ENCODE peak calls at places on chromosome 18, in six cellular contexts. One of them, this sample, is unnamed.

GRCh38 chr18:43484710-43485109 is 207.4 kb upstream of the SYT4 start:
- DNase-seq in A549: no peak
- DNase-seq in K562: no peak
- DNase-seq in IMR-90: no peak
- DNase-seq in HepG2: peak
- DNase-seq in GM12878: no peak
- DNase-seq in this sample: no peak

GRCh38 chr18:52694804-52695203 is 354.8 kb downstream of the DCC start:
- DNase-seq in A549: peak
- DNase-seq in K562: peak
- DNase-seq in IMR-90: no peak
- DNase-seq in HepG2: no peak
- DNase-seq in GM12878: no peak
- DNase-seq in this sample: no peak

GRCh38 chr18:6414118-6414722 is 491 bp downstream of the L3MBTL4 start:
- DNase-seq in A549: no peak
- DNase-seq in K562: no peak
- DNase-seq in IMR-90: no peak
- DNase-seq in HepG2: peak
- DNase-seq in GM12878: no peak
- DNase-seq in this sample: peak

GRCh38 chr18:10702196-10702595 is 176.4 kb downstream of the NAPG start:
- DNase-seq in A549: no peak
- DNase-seq in K562: no peak
- DNase-seq in IMR-90: no peak
- DNase-seq in HepG2: no peak
- DNase-seq in GM12878: no peak
- DNase-seq in this sample: no peak

GRCh38 chr18:4017479-4017878 is 437.6 kb downstream of the DLGAP1 start:
- DNase-seq in A549: peak
- DNase-seq in K562: peak
- DNase-seq in IMR-90: peak
- DNase-seq in HepG2: no peak
- DNase-seq in GM12878: no peak
- DNase-seq in this sample: peak

GRCh38 chr18:62487161-62487560 is 35.7 kb upstream of the ZCCHC2 start:
- DNase-seq in A549: no peak
- DNase-seq in K562: no peak
- DNase-seq in IMR-90: no peak
- DNase-seq in HepG2: no peak
- DNase-seq in GM12878: no peak
- DNase-seq in this sample: no peak

GRCh38 chr18:57533399-57533884 is 53.1 kb downstream of the FECH start:
- DNase-seq in A549: no peak
- DNase-seq in K562: no peak
- DNase-seq in IMR-90: peak
- DNase-seq in HepG2: peak
- DNase-seq in GM12878: no peak
- DNase-seq in this sample: no peak

GRCh38 chr18:59908790-59909189 is 9.0 kb downstream of the PMAIP1 start:
- DNase-seq in A549: no peak
- DNase-seq in K562: no peak
- DNase-seq in IMR-90: peak
- DNase-seq in HepG2: no peak
- DNase-seq in GM12878: no peak
- DNase-seq in this sample: no peak

GRCh38 chr18:44986933-44987332 is 306.2 kb downstream of the SETBP1 start:
- DNase-seq in A549: no peak
- DNase-seq in K562: no peak
- DNase-seq in IMR-90: no peak
- DNase-seq in HepG2: no peak
- DNase-seq in GM12878: no peak
- DNase-seq in this sample: no peak

GRCh38 chr18:2687390-2688001 is 32.0 kb downstream of the SMCHD1 start:
- DNase-seq in A549: no peak
- DNase-seq in K562: no peak
- DNase-seq in IMR-90: no peak
- DNase-seq in HepG2: no peak
- DNase-seq in GM12878: peak
- DNase-seq in this sample: no peak

GRCh38 chr18:7234061-7234460 is 3.2 kb downstream of the LRRC30 start:
- DNase-seq in A549: no peak
- DNase-seq in K562: no peak
- DNase-seq in IMR-90: no peak
- DNase-seq in HepG2: no peak
- DNase-seq in GM12878: no peak
- DNase-seq in this sample: no peak

GRCh38 chr18:46310675-46311345 is 206.6 kb downstream of the HAUS1 start:
- DNase-seq in A549: no peak
- DNase-seq in K562: no peak
- DNase-seq in IMR-90: no peak
- DNase-seq in HepG2: no peak
- DNase-seq in GM12878: no peak
- DNase-seq in this sample: no peak

GRCh38 chr18:50724631-50725235 is 95.1 kb downstream of the MRO start:
- DNase-seq in A549: no peak
- DNase-seq in K562: no peak
- DNase-seq in IMR-90: no peak
- DNase-seq in HepG2: no peak
- DNase-seq in GM12878: no peak
- DNase-seq in this sample: no peak

GRCh38 chr18:2855560-2856350 is 8.9 kb downstream of the EMILIN2 start:
- DNase-seq in A549: no peak
- DNase-seq in K562: peak
- DNase-seq in IMR-90: no peak
- DNase-seq in HepG2: peak
- DNase-seq in GM12878: no peak
- DNase-seq in this sample: no peak

GRCh38 chr18:13612111-13612997 is 114.0 kb downstream of the FAM210A start:
- DNase-seq in A549: no peak
- DNase-seq in K562: no peak
- DNase-seq in IMR-90: no peak
- DNase-seq in HepG2: no peak
- DNase-seq in GM12878: peak
- DNase-seq in this sample: no peak

GRCh38 chr18:2913398-2914005 is 66.7 kb downstream of the EMILIN2 start:
- DNase-seq in A549: no peak
- DNase-seq in K562: no peak
- DNase-seq in IMR-90: no peak
- DNase-seq in HepG2: no peak
- DNase-seq in GM12878: no peak
- DNase-seq in this sample: no peak

GRCh38 chr18:26190506-26190905 is 35.7 kb upstream of the TAF4B start:
- DNase-seq in A549: no peak
- DNase-seq in K562: no peak
- DNase-seq in IMR-90: no peak
- DNase-seq in HepG2: no peak
- DNase-seq in GM12878: peak
- DNase-seq in this sample: no peak

GRCh38 chr18:36535202-36535935 is 237.9 kb downstream of the FHOD3 start:
- DNase-seq in A549: no peak
- DNase-seq in K562: no peak
- DNase-seq in IMR-90: no peak
- DNase-seq in HepG2: no peak
- DNase-seq in GM12878: no peak
- DNase-seq in this sample: no peak

GRCh38 chr18:45275367-45276113 is 339.7 kb upstream of the SLC14A2 start:
- DNase-seq in A549: peak
- DNase-seq in K562: peak
- DNase-seq in IMR-90: peak
- DNase-seq in HepG2: peak
- DNase-seq in GM12878: no peak
- DNase-seq in this sample: no peak

GRCh38 chr18:5892772-5893431 is 2.4 kb downstream of the TMEM200C start:
- DNase-seq in A549: no peak
- DNase-seq in K562: no peak
- DNase-seq in IMR-90: peak
- DNase-seq in HepG2: no peak
- DNase-seq in GM12878: no peak
- DNase-seq in this sample: no peak

GRCh38 chr18:13823707-13824395 is at the start of gene MC5R:
- DNase-seq in A549: peak
- DNase-seq in K562: peak
- DNase-seq in IMR-90: peak
- DNase-seq in HepG2: peak
- DNase-seq in GM12878: no peak
- DNase-seq in this sample: peak

GRCh38 chr18:13371689-13372404 is 153.3 kb downstream of the LDLRAD4 start:
- DNase-seq in A549: no peak
- DNase-seq in K562: no peak
- DNase-seq in IMR-90: no peak
- DNase-seq in HepG2: no peak
- DNase-seq in GM12878: no peak
- DNase-seq in this sample: no peak

GRCh38 chr18:3554091-3554601 is 104.2 kb downstream of the TGIF1 start:
- DNase-seq in A549: no peak
- DNase-seq in K562: no peak
- DNase-seq in IMR-90: no peak
- DNase-seq in HepG2: peak
- DNase-seq in GM12878: no peak
- DNase-seq in this sample: no peak

GRCh38 chr18:21997207-21998143 is 171.9 kb upstream of the GATA6 start:
- DNase-seq in A549: peak
- DNase-seq in K562: peak
- DNase-seq in IMR-90: peak
- DNase-seq in HepG2: peak
- DNase-seq in GM12878: peak
- DNase-seq in this sample: peak

GRCh38 chr18:62325806-62326645 is 916 bp downstream of the TNFRSF11A start:
- DNase-seq in A549: no peak
- DNase-seq in K562: no peak
- DNase-seq in IMR-90: peak
- DNase-seq in HepG2: no peak
- DNase-seq in GM12878: no peak
- DNase-seq in this sample: no peak

GRCh38 chr18:58054041-58054733 is 10.2 kb downstream of the NEDD4L start:
- DNase-seq in A549: peak
- DNase-seq in K562: peak
- DNase-seq in IMR-90: peak
- DNase-seq in HepG2: peak
- DNase-seq in GM12878: no peak
- DNase-seq in this sample: no peak

GRCh38 chr18:13510594-13510993 is 215.8 kb downstream of the FAM210A start:
- DNase-seq in A549: no peak
- DNase-seq in K562: no peak
- DNase-seq in IMR-90: no peak
- DNase-seq in HepG2: no peak
- DNase-seq in GM12878: no peak
- DNase-seq in this sample: no peak

GRCh38 chr18:54232485-54233227 is 8.2 kb upstream of the MBD2 start:
- DNase-seq in A549: no peak
- DNase-seq in K562: no peak
- DNase-seq in IMR-90: no peak
- DNase-seq in HepG2: no peak
- DNase-seq in GM12878: no peak
- DNase-seq in this sample: no peak

GRCh38 chr18:12839057-12839525 is 44.9 kb downstream of the PTPN2 start:
- DNase-seq in A549: peak
- DNase-seq in K562: no peak
- DNase-seq in IMR-90: no peak
- DNase-seq in HepG2: no peak
- DNase-seq in GM12878: peak
- DNase-seq in this sample: no peak

GRCh38 chr18:9719421-9719981 is 11.4 kb downstream of the RAB31 start:
- DNase-seq in A549: peak
- DNase-seq in K562: no peak
- DNase-seq in IMR-90: peak
- DNase-seq in HepG2: no peak
- DNase-seq in GM12878: no peak
- DNase-seq in this sample: no peak

GRCh38 chr18:57649536-57650495 is 28.2 kb upstream of the NARS1 start:
- DNase-seq in A549: peak
- DNase-seq in K562: no peak
- DNase-seq in IMR-90: peak
- DNase-seq in HepG2: no peak
- DNase-seq in GM12878: peak
- DNase-seq in this sample: no peak

GRCh38 chr18:34461266-34461665 is 236.6 kb upstream of the NOL4 start:
- DNase-seq in A549: no peak
- DNase-seq in K562: no peak
- DNase-seq in IMR-90: no peak
- DNase-seq in HepG2: no peak
- DNase-seq in GM12878: no peak
- DNase-seq in this sample: no peak

DNA sequence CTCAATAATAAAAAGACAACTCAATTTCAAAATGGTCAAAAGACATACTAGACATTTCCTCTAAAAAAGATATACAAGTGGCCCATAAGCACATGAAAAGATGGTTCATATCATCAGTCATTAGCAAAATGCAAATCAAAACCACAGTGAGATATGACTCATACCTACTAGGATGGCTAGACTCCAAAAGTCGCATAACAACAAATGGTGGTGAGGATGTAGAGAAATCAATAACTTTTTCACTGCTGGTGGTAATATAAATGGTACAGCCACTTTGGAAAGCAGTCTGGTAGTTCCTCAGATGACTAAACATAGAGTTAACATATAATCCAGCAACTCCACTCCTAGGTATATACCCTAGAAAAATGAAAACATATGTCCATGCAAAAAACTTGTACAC is 242.3 kb upstream of the NOL4 start:
- DNase-seq in A549: no peak
- DNase-seq in K562: no peak
- DNase-seq in IMR-90: no peak
- DNase-seq in HepG2: no peak
- DNase-seq in GM12878: peak
- DNase-seq in this sample: no peak
- TF ChIP-seq BHLHE40 in A549: no peak
- TF ChIP-seq BHLHE40 in K562: no peak
- TF ChIP-seq BHLHE40 in IMR-90: no peak
- TF ChIP-seq BHLHE40 in HepG2: no peak
- TF ChIP-seq BHLHE40 in GM12878: no peak
- TF ChIP-seq BHLHE40 in this sample: no peak

GRCh38 chr18:78146136-78146535 is 833.5 kb upstream of the SALL3 start:
- DNase-seq in A549: no peak
- DNase-seq in K562: no peak
- DNase-seq in IMR-90: no peak
- DNase-seq in HepG2: no peak
- DNase-seq in GM12878: no peak
- DNase-seq in this sample: no peak
- TF ChIP-seq BHLHE40 in A549: no peak
- TF ChIP-seq BHLHE40 in K562: no peak
- TF ChIP-seq BHLHE40 in IMR-90: no peak
- TF ChIP-seq BHLHE40 in HepG2: no peak
- TF ChIP-seq BHLHE40 in GM12878: no peak
- TF ChIP-seq BHLHE40 in this sample: no peak

GRCh38 chr18:73707035-73707434 is 440.6 kb downstream of the FBXO15 start:
- DNase-seq in A549: peak
- DNase-seq in K562: no peak
- DNase-seq in IMR-90: peak
- DNase-seq in HepG2: no peak
- DNase-seq in GM12878: no peak
- DNase-seq in this sample: no peak
- TF ChIP-seq BHLHE40 in A549: no peak
- TF ChIP-seq BHLHE40 in K562: no peak
- TF ChIP-seq BHLHE40 in IMR-90: peak
- TF ChIP-seq BHLHE40 in HepG2: no peak
- TF ChIP-seq BHLHE40 in GM12878: no peak
- TF ChIP-seq BHLHE40 in this sample: no peak

GRCh38 chr18:41881285-41881684 is 73.7 kb upstream of the PIK3C3 start:
- DNase-seq in A549: no peak
- DNase-seq in K562: no peak
- DNase-seq in IMR-90: peak
- DNase-seq in HepG2: no peak
- DNase-seq in GM12878: no peak
- DNase-seq in this sample: no peak

GRCh38 chr18:41887100-41887499 is 67.9 kb upstream of the PIK3C3 start:
- DNase-seq in A549: no peak
- DNase-seq in K562: no peak
- DNase-seq in IMR-90: no peak
- DNase-seq in HepG2: no peak
- DNase-seq in GM12878: no peak
- DNase-seq in this sample: no peak
- TF ChIP-seq BHLHE40 in A549: no peak
- TF ChIP-seq BHLHE40 in K562: no peak
- TF ChIP-seq BHLHE40 in IMR-90: no peak
- TF ChIP-seq BHLHE40 in HepG2: no peak
- TF ChIP-seq BHLHE40 in GM12878: no peak
- TF ChIP-seq BHLHE40 in this sample: no peak